ENCODE peak calls at places on chromosomes 2 and 18, in four cellular contexts. E is HCT116, I is heart right ventricle, Y is fibroblast of mammary gland. T is an unnamed sample.

GRCh38 chr18:61727241-61727640 is 165.6 kb downstream of the RNF152 start:
- DNase-seq in I (no peak), Y (peak), E (no peak), T (no peak)

GRCh38 chr2:231920366-231920765 is 5.8 kb downstream of the NPPC start:
- DNase-seq in I (no peak), Y (no peak), E (no peak), T (peak)

GRCh38 chr18:7002107-7002506 is 115.5 kb downstream of the LAMA1 start:
- DNase-seq in E (no peak), Y (no peak), I (no peak), T (no peak)

GRCh38 chr2:159094173-159094737 is 125.8 kb downstream of the TANC1 start:
- DNase-seq in E (no peak), Y (peak), I (peak), T (no peak)

GRCh38 chr2:99737526-99737925 is 247.7 kb upstream of the REV1 start:
- DNase-seq in Y (no peak), I (no peak), E (no peak), T (no peak)

GRCh38 chr18:54702687-54703086 is 111.6 kb downstream of the DYNAP start:
- DNase-seq in I (no peak), Y (peak), E (no peak), T (no peak)

GRCh38 chr2:142037051-142037450 is 93.8 kb downstream of the LRP1B start:
- DNase-seq in I (no peak), Y (peak), E (no peak), T (no peak)

GRCh38 chr2:21643180-21643579 is 519.4 kb downstream of the TDRD15 start:
- DNase-seq in I (no peak), E (no peak), Y (no peak), T (no peak)

GRCh38 chr18:36078751-36079529 is 11.6 kb upstream of the RPRD1A start:
- DNase-seq in Y (peak), I (no peak), E (no peak), T (no peak)

GRCh38 chr2:202824901-202825300 is 46.7 kb downstream of the ICA1L start:
- DNase-seq in I (no peak), Y (no peak), E (no peak), T (no peak)

GRCh38 chr2:1653137-1653789 is 91.1 kb downstream of the PXDN start:
- DNase-seq in E (no peak), I (peak), Y (peak), T (peak)

GRCh38 chr2:216692636-216693413 is 2.5 kb downstream of the IGFBP5 start:
- DNase-seq in I (peak), Y (no peak), E (peak), T (no peak)

GRCh38 chr18:75226301-75226955 is 15.8 kb downstream of the TSHZ1 start:
- DNase-seq in E (no peak), I (no peak), Y (no peak), T (no peak)

GRCh38 chr2:74441690-74442482 is at the start of gene RTKN:
- DNase-seq in E (peak), Y (no peak), I (peak), T (no peak)

GRCh38 chr2:128342550-128342949 is 23.9 kb upstream of the HS6ST1 start:
- DNase-seq in Y (no peak), I (no peak), E (no peak), T (no peak)

GRCh38 chr2:191910518-191910917 is 63.6 kb upstream of the CAVIN2 start:
- DNase-seq in E (no peak), Y (peak), I (no peak), T (no peak)

GRCh38 chr18:24616638-24617037 is 156.2 kb downstream of the HRH4 start:
- DNase-seq in E (no peak), Y (no peak), I (no peak), T (no peak)

GRCh38 chr18:24491882-24492281 is 31.4 kb downstream of the HRH4 start:
- DNase-seq in E (no peak), Y (no peak), I (no peak), T (no peak)

GRCh38 chr2:240713928-240714746 is 22.5 kb downstream of the AQP12A start:
- DNase-seq in Y (no peak), I (no peak), E (no peak), T (no peak)

DNA sequence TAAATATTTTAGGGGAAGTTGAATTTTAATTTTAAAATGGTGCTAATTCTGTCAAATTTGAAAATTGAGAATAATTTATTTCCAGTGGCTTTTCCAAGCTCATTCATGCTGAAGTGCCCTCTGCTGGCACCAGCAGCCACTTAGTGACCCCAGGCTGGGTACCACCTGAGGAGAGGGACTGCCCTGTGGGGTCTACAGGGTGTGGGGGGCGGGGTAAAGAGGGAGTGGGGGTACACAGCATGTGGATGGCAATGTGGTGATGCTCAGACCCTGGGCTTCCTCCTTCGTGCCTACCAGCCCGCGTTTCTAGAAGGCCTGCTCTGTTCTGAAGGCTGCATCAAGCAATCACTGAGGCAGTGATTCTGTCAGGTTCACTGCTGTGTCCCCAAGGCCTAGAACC is 45.1 kb upstream of the SCLY start:
- DNase-seq in E (no peak), I (no peak), Y (no peak), T (no peak)
- TF ChIP-seq CTCF in E (peak), I (peak), Y (peak), T (peak)

GRCh38 chr2:219998099-219998498 is 370.7 kb downstream of the SLC4A3 start:
- DNase-seq in Y (peak), I (no peak), E (no peak), T (no peak)

GRCh38 chr2:219997341-219997851 is 370.0 kb downstream of the SLC4A3 start:
- DNase-seq in I (peak), Y (peak), E (no peak), T (no peak)

GRCh38 chr2:220000080-220000479 is 372.6 kb downstream of the SLC4A3 start:
- DNase-seq in I (no peak), Y (no peak), E (no peak), T (no peak)

GRCh38 chr2:220000586-220000985 is 373.2 kb downstream of the SLC4A3 start:
- DNase-seq in E (no peak), Y (no peak), I (no peak), T (no peak)

GRCh38 chr2:219998714-219999227 is 371.3 kb downstream of the SLC4A3 start:
- DNase-seq in I (no peak), Y (no peak), E (no peak), T (no peak)
- TF ChIP-seq CTCF in I (no peak), Y (peak), E (peak), T (peak)

GRCh38 chr18:55877321-55877720 is 289.3 kb upstream of the TCF4 start:
- DNase-seq in I (no peak), E (no peak), Y (no peak), T (no peak)

GRCh38 chr18:55878224-55878623 is 290.2 kb upstream of the TCF4 start:
- DNase-seq in E (no peak), Y (peak), I (no peak), T (no peak)

GRCh38 chr18:55884498-55884897 is 296.5 kb upstream of the TCF4 start:
- DNase-seq in I (no peak), E (no peak), Y (no peak), T (no peak)

GRCh38 chr18:55879331-55879730 is 291.3 kb upstream of the TCF4 start:
- DNase-seq in I (no peak), E (no peak), Y (no peak), T (no peak)

DNA sequence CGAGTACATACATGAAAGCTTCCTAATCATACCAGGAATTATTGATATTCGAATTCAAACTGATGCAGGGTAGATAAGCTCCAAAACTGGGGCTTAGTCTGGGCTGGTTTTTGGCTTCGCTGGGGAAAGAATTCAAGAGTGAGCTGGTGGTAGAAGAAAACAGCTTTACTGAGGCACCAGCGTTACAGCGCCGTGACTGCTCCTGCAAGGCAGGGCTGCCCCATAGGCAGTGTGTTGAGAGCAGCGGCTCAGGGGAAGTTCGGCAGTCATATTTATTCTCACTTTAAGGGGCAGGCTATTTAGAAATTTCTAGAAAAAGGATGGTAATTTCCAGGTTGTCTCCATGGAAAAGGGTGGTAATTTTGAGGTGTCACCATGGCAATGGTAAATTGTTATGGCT is 292.6 kb upstream of the TCF4 start:
- DNase-seq in I (no peak), Y (no peak), E (no peak), T (no peak)
- TF ChIP-seq CTCF in I (no peak), Y (no peak), E (no peak), T (no peak)

GRCh38 chr2:68466361-68466777 is 725 bp downstream of the FBXO48 start:
- DNase-seq in Y (peak), I (no peak), E (no peak), T (no peak)
- TF ChIP-seq CTCF in Y (peak), I (peak), E (no peak), T (peak)

GRCh38 chr2:58913082-58913726 is 672.1 kb upstream of the FANCL start:
- DNase-seq in E (no peak), Y (no peak), I (no peak), T (no peak)
- TF ChIP-seq CTCF in E (no peak), Y (no peak), I (no peak), T (no peak)

DNA sequence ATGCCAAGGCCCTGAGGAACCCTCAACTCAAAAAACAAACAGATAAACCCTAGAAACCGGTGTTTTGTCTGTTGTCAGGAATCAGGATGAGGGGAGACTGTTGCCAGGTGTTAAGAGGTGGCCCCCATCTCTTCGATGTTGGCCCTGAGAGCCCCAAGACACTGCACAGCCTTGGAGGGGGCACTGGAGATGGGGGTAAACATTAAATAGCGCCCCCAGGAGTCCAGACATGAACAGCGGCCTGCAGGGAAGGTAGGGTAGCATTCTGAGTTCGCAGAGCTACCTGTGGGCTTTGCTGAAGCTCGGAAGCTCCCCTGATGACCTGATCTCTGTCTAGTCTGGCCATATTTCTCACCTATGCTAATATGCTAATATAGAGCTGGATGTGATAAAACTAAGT is 97.6 kb upstream of the SMAD2 start:
- DNase-seq in I (no peak), E (no peak), Y (no peak), T (no peak)
- TF ChIP-seq CTCF in I (no peak), E (no peak), Y (no peak), T (peak)

GRCh38 chr18:3793545-3793944 is 343.6 kb downstream of the TGIF1 start:
- DNase-seq in E (no peak), Y (peak), I (no peak), T (no peak)

GRCh38 chr18:3792711-3793110 is 342.7 kb downstream of the TGIF1 start:
- DNase-seq in I (no peak), E (no peak), Y (no peak), T (no peak)

GRCh38 chr18:3796434-3796833 is 346.5 kb downstream of the TGIF1 start:
- DNase-seq in E (no peak), Y (no peak), I (no peak), T (no peak)

GRCh38 chr18:3798032-3798431 is 348.1 kb downstream of the TGIF1 start:
- DNase-seq in Y (no peak), I (no peak), E (no peak), T (no peak)

DNA sequence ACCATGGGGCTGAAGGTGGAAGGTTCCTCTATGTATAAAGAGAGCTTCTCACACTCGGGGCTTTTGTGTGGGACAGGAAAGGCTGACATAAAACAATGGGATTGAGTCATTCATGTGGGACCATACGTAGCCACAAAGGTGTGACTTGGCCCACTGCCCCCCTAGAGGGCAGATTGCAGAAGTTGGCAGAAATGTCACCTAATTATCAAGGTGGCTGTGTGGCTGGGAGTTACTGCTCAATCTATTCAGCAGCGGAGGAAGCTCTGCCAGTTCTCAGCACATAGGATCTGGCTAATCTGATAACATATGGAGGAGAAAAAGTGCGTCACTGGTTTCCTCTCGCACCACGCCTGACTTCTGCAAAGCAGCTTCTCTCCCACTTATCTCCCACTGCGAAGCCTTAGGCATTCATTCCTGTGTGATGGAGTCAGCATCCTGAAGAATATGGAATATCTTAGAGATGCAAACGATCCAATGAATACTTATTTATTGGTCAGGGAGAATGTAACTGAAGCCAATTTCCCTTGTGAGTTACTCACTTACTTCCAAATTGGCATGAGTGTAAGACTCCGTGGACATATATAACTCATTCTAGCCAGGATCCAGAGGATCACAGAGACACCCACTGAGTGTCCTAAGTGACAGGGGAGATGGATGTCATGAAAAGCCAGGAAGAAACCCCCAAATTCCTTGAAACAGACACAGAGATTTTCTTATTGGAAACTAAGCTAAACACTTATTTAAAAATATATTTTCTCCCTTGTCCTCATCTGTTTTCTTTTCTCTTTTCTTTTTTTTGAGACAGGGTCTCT is 344.8 kb downstream of the TGIF1 start:
- DNase-seq in I (peak), Y (peak), E (no peak), T (no peak)
- TF ChIP-seq CTCF in I (no peak), Y (no peak), E (no peak), T (no peak)

T was measured in chondrocyte.